ENCODE peak calls at places on chromosome 4, in nine cellular contexts. J is posterior vena cava; X is CD8-positive, alpha-beta T cell; K is stimulated activated CD8-positive, alpha-beta memory T cell treated with anti-CD3 and anti-CD28 coated beads, Interleukin-7, amount 100 ng/mL, for 4 hours; P is IMR-90; H is stimulated activated CD4-positive, alpha-beta T cell treated with anti-CD3 and anti-CD28 coated beads, Interleukin-15, amount 100 ng/mL, for 1 hour; U is HS-5; N is endothelial cell; O is tibial artery. E is an unnamed sample.

GRCh38 chr4:26088433-26088928 is 174.5 kb downstream of the SMIM20 start:
- DNase-seq in J (peak; percentile 79), X (no peak), K (no peak), P (peak; percentile 78), H (no peak), U (peak; percentile 84), N (no peak), O (no peak), E (peak; percentile 11)

GRCh38 chr4:20311863-20312262 is 60.2 kb downstream of the SLIT2 start:
- DNase-seq in J (no peak), X (no peak), K (no peak), P (peak; percentile 56), H (no peak), U (no peak), N (no peak), O (no peak), E (no peak)

GRCh38 chr4:26861434-26862186 is 969 bp downstream of the STIM2 start:
- DNase-seq in J (peak; percentile 91), X (peak; percentile 78), K (peak; percentile 62), P (peak; percentile 65), H (peak; percentile 54), U (no peak), N (peak; percentile 59), O (peak; percentile 81), E (peak; percentile 56)

GRCh38 chr4:78496021-78496643 is 55.4 kb upstream of the ANXA3 start:
- DNase-seq in J (no peak), X (no peak), K (no peak), P (no peak), H (no peak), U (no peak), N (no peak), O (no peak), E (no peak)

GRCh38 chr4:107036602-107037151 is 564 bp upstream of the DKK2 start:
- DNase-seq in J (no peak), X (no peak), K (no peak), P (no peak), H (no peak), U (no peak), N (peak; percentile 4), O (no peak), E (no peak)

GRCh38 chr4:119490335-119490734 is 138.3 kb downstream of the PDE5A start:
- DNase-seq in J (no peak), X (no peak), K (no peak), P (peak; percentile 69), H (no peak), U (no peak), N (peak; percentile 20), O (no peak), E (no peak)

GRCh38 chr4:99100876-99101275 is 12.3 kb upstream of the ADH5 start:
- DNase-seq in J (no peak), X (no peak), K (no peak), P (no peak), H (no peak), U (no peak), N (no peak), O (no peak), E (no peak)

GRCh38 chr4:187840814-187841213 is 154.8 kb upstream of the ZFP42 start:
- DNase-seq in J (no peak), X (no peak), K (no peak), P (peak; percentile 73), H (no peak), U (peak; percentile 5), N (no peak), O (no peak), E (no peak)

GRCh38 chr4:38935391-38936073 is 67.9 kb downstream of the FAM114A1 start:
- DNase-seq in J (no peak), X (no peak), K (no peak), P (peak; percentile 29), H (no peak), U (no peak), N (no peak), O (no peak), E (no peak)

GRCh38 chr4:173214661-173215060 is 46.0 kb downstream of the GALNT7 start:
- DNase-seq in J (no peak), X (no peak), K (no peak), P (peak; percentile 17), H (no peak), U (no peak), N (no peak), O (no peak), E (no peak)

GRCh38 chr4:187183826-187184225 is 460.2 kb upstream of the FAT1 start:
- DNase-seq in J (no peak), X (no peak), K (no peak), P (no peak), H (no peak), U (no peak), N (no peak), O (no peak), E (no peak)

GRCh38 chr4:8378776-8379175 is 61.7 kb downstream of the ACOX3 start:
- DNase-seq in J (peak; percentile 58), X (no peak), K (no peak), P (no peak), H (no peak), U (no peak), N (no peak), O (no peak), E (no peak)

GRCh38 chr4:186570193-186570996 is 15.0 kb upstream of the MTNR1A start:
- DNase-seq in J (no peak), X (no peak), K (no peak), P (peak; percentile 79), H (no peak), U (no peak), N (no peak), O (no peak), E (peak; percentile 58)

GRCh38 chr4:148116264-148116663 is 325.9 kb downstream of the NR3C2 start:
- DNase-seq in J (no peak), X (no peak), K (no peak), P (peak; percentile 79), H (no peak), U (peak; percentile 8), N (no peak), O (no peak), E (no peak)

GRCh38 chr4:183098723-183099536 is at the start of gene WWC2:
- DNase-seq in J (peak; percentile 97), X (peak; percentile 59), K (peak; percentile 5), P (peak; percentile 92), H (peak; percentile 49), U (peak; percentile 71), N (peak; percentile 92), O (peak; percentile 91), E (peak; percentile 85)

GRCh38 chr4:11954093-11954492 is 525.4 kb upstream of the HS3ST1 start:
- DNase-seq in J (no peak), X (no peak), K (no peak), P (no peak), H (no peak), U (no peak), N (peak; percentile 41), O (no peak), E (peak; percentile 22)

GRCh38 chr4:41028392-41029076 is 185.8 kb downstream of the APBB2 start:
- DNase-seq in J (no peak), X (no peak), K (no peak), P (peak; percentile 67), H (no peak), U (no peak), N (no peak), O (no peak), E (no peak)

GRCh38 chr4:183118141-183118540 is 19.1 kb downstream of the WWC2 start:
- DNase-seq in J (no peak), X (no peak), K (no peak), P (no peak), H (no peak), U (no peak), N (no peak), O (no peak), E (no peak)

GRCh38 chr4:56229947-56230346 is 157.3 kb downstream of the AASDH start:
- DNase-seq in J (no peak), X (no peak), K (no peak), P (no peak), H (no peak), U (no peak), N (no peak), O (no peak), E (no peak)

GRCh38 chr4:189769131-189769530 is 171.5 kb upstream of the FRG1 start:
- DNase-seq in J (no peak), X (no peak), K (no peak), P (no peak), H (no peak), U (no peak), N (no peak), O (no peak), E (no peak)

GRCh38 chr4:153040677-153041076 is 104.6 kb downstream of the FHDC1 start:
- DNase-seq in J (no peak), X (no peak), K (no peak), P (no peak), H (no peak), U (no peak), N (no peak), O (no peak), E (no peak)

GRCh38 chr4:122958505-122958904 is 36.1 kb upstream of the NUDT6 start:
- DNase-seq in J (no peak), X (no peak), K (no peak), P (no peak), H (no peak), U (no peak), N (no peak), O (no peak), E (no peak)

GRCh38 chr4:185721190-185721948 is 90.6 kb downstream of the SORBS2 start:
- DNase-seq in J (no peak), X (no peak), K (no peak), P (no peak), H (no peak), U (no peak), N (no peak), O (no peak), E (no peak)

GRCh38 chr4:52996261-52997131 is 134.4 kb downstream of the RASL11B start:
- DNase-seq in J (no peak), X (no peak), K (no peak), P (peak; percentile 67), H (no peak), U (no peak), N (no peak), O (no peak), E (no peak)

GRCh38 chr4:185821029-185821419 is 9.0 kb upstream of the SORBS2 start:
- DNase-seq in J (no peak), X (no peak), K (no peak), P (no peak), H (no peak), U (no peak), N (no peak), O (no peak), E (no peak)

GRCh38 chr4:18859468-18859867 is 837.9 kb upstream of the LCORL start:
- DNase-seq in J (no peak), X (no peak), K (no peak), P (no peak), H (no peak), U (no peak), N (no peak), O (no peak), E (no peak)

GRCh38 chr4:12926189-12927066 is 557.7 kb downstream of the RAB28 start:
- DNase-seq in J (no peak), X (no peak), K (no peak), P (no peak), H (no peak), U (no peak), N (no peak), O (no peak), E (no peak)

GRCh38 chr4:147843162-147843561 is 111.3 kb downstream of the ARHGAP10 start:
- DNase-seq in J (no peak), X (no peak), K (no peak), P (no peak), H (no peak), U (no peak), N (no peak), O (no peak), E (peak; percentile 23)

GRCh38 chr4:57098945-57099344 is 11.2 kb downstream of the IGFBP7 start:
- DNase-seq in J (no peak), X (no peak), K (no peak), P (peak; percentile 91), H (no peak), U (no peak), N (no peak), O (no peak), E (no peak)

GRCh38 chr4:176981551-176981950 is 188.8 kb upstream of the VEGFC start:
- DNase-seq in J (no peak), X (no peak), K (no peak), P (peak; percentile 72), H (no peak), U (no peak), N (no peak), O (no peak), E (no peak)

GRCh38 chr4:82362565-82362964 is 11.2 kb downstream of the HNRNPD start:
- DNase-seq in J (no peak), X (no peak), K (no peak), P (no peak), H (no peak), U (no peak), N (no peak), O (no peak), E (no peak)